ENCODE peak calls at places on chromosomes 5 and 9, in five cellular contexts. S, E, M, R and C are unnamed samples.

GRCh38 chr5:150323819-150324218 is 21.1 kb upstream of the ARSI start:
- DNase-seq in S (no peak), E (no peak), M (no peak), R (no peak), C (no peak)

GRCh38 chr9:135587658-135588057 is 26.1 kb downstream of the PAEP start:
- DNase-seq in S (no peak), E (no peak), M (no peak), R (no peak), C (no peak)

GRCh38 chr9:80797841-80798688 is 891.3 kb downstream of the TLE1 start:
- DNase-seq in S (peak), E (no peak), M (peak), R (no peak), C (no peak)

GRCh38 chr9:118473527-118473926 is 769.3 kb downstream of the TLR4 start:
- DNase-seq in S (no peak), E (no peak), M (no peak), R (no peak), C (no peak)

GRCh38 chr9:129554649-129555048 is 66.3 kb downstream of the C9orf50 start:
- DNase-seq in S (no peak), E (no peak), M (peak), R (no peak), C (no peak)

GRCh38 chr9:129840024-129840423 is 4.8 kb downstream of the USP20 start:
- DNase-seq in S (no peak), E (no peak), M (no peak), R (no peak), C (no peak)

GRCh38 chr9:83242066-83242465 is 179.1 kb upstream of the RASEF start:
- DNase-seq in S (no peak), E (no peak), M (no peak), R (no peak), C (no peak)

GRCh38 chr5:157384971-157385709 is 74.9 kb upstream of the NIPAL4 start:
- DNase-seq in S (no peak), E (no peak), M (no peak), R (no peak), C (no peak)

GRCh38 chr5:151770383-151771258 is 1.1 kb upstream of the G3BP1 start:
- DNase-seq in S (peak), E (peak), M (peak), R (peak), C (no peak)

GRCh38 chr9:110152704-110153374 is 55.1 kb downstream of the C9orf152 start:
- DNase-seq in S (no peak), E (peak), M (peak), R (peak), C (peak)